ENCODE peak calls at places on chromosome 15, in ten cellular contexts. One of them, this sample, is unnamed.

GRCh38 chr15:83305696-83306291 is 21.3 kb upstream of the BNC1 start:
- DNase-seq in cardiac muscle cell: peak
- DNase-seq in WERI-Rb-1: peak
- DNase-seq in psoas muscle: no peak
- DNase-seq in epithelial cell of esophagus: peak
- DNase-seq in testis: no peak
- DNase-seq in fibroblast of pulmonary artery: peak
- DNase-seq in astrocyte of the spinal cord: no peak
- DNase-seq in OCI-LY7: no peak
- DNase-seq in astrocyte of the cerebellum: no peak
- DNase-seq in this sample: no peak

GRCh38 chr15:90000175-90000923 is 775 bp upstream of the ZNF710 start:
- DNase-seq in astrocyte of the cerebellum: no peak
- DNase-seq in OCI-LY7: peak
- DNase-seq in psoas muscle: peak
- DNase-seq in epithelial cell of esophagus: peak
- DNase-seq in WERI-Rb-1: no peak
- DNase-seq in astrocyte of the spinal cord: peak
- DNase-seq in fibroblast of pulmonary artery: no peak
- DNase-seq in testis: peak
- DNase-seq in cardiac muscle cell: peak
- DNase-seq in this sample: no peak

GRCh38 chr15:90571063-90571541 is 41.4 kb downstream of the CRTC3 start:
- DNase-seq in cardiac muscle cell: no peak
- DNase-seq in astrocyte of the cerebellum: no peak
- DNase-seq in psoas muscle: peak
- DNase-seq in OCI-LY7: peak
- DNase-seq in epithelial cell of esophagus: peak
- DNase-seq in fibroblast of pulmonary artery: no peak
- DNase-seq in astrocyte of the spinal cord: no peak
- DNase-seq in testis: peak
- DNase-seq in WERI-Rb-1: no peak
- DNase-seq in this sample: no peak

GRCh38 chr15:59685737-59686297 is 3.3 kb downstream of the BNIP2 start:
- DNase-seq in astrocyte of the spinal cord: peak
- DNase-seq in testis: no peak
- DNase-seq in cardiac muscle cell: peak
- DNase-seq in psoas muscle: no peak
- DNase-seq in OCI-LY7: no peak
- DNase-seq in fibroblast of pulmonary artery: peak
- DNase-seq in astrocyte of the cerebellum: peak
- DNase-seq in epithelial cell of esophagus: no peak
- DNase-seq in WERI-Rb-1: no peak
- DNase-seq in this sample: no peak

GRCh38 chr15:36589971-36590370 is 10.5 kb downstream of the CDIN1 start:
- DNase-seq in OCI-LY7: no peak
- DNase-seq in testis: no peak
- DNase-seq in astrocyte of the cerebellum: no peak
- DNase-seq in epithelial cell of esophagus: no peak
- DNase-seq in psoas muscle: no peak
- DNase-seq in fibroblast of pulmonary artery: peak
- DNase-seq in astrocyte of the spinal cord: peak
- DNase-seq in WERI-Rb-1: no peak
- DNase-seq in cardiac muscle cell: peak
- DNase-seq in this sample: no peak

GRCh38 chr15:85164841-85165466 is 183.3 kb downstream of the PDE8A start:
- DNase-seq in epithelial cell of esophagus: peak
- DNase-seq in OCI-LY7: no peak
- DNase-seq in cardiac muscle cell: no peak
- DNase-seq in WERI-Rb-1: no peak
- DNase-seq in psoas muscle: no peak
- DNase-seq in astrocyte of the spinal cord: no peak
- DNase-seq in testis: no peak
- DNase-seq in fibroblast of pulmonary artery: no peak
- DNase-seq in astrocyte of the cerebellum: no peak
- DNase-seq in this sample: no peak

GRCh38 chr15:69129026-69129385 is 31.4 kb upstream of the GLCE start:
- DNase-seq in psoas muscle: no peak
- DNase-seq in fibroblast of pulmonary artery: no peak
- DNase-seq in testis: peak
- DNase-seq in epithelial cell of esophagus: peak
- DNase-seq in cardiac muscle cell: no peak
- DNase-seq in astrocyte of the cerebellum: no peak
- DNase-seq in WERI-Rb-1: no peak
- DNase-seq in OCI-LY7: no peak
- DNase-seq in astrocyte of the spinal cord: no peak
- DNase-seq in this sample: no peak

GRCh38 chr15:97929456-97930229 is 30.9 kb upstream of the ARRDC4 start:
- DNase-seq in psoas muscle: no peak
- DNase-seq in astrocyte of the spinal cord: no peak
- DNase-seq in WERI-Rb-1: no peak
- DNase-seq in cardiac muscle cell: no peak
- DNase-seq in testis: no peak
- DNase-seq in astrocyte of the cerebellum: no peak
- DNase-seq in epithelial cell of esophagus: peak
- DNase-seq in fibroblast of pulmonary artery: no peak
- DNase-seq in OCI-LY7: no peak
- DNase-seq in this sample: no peak

GRCh38 chr15:41116116-41116871 is at the start of gene INO80:
- DNase-seq in epithelial cell of esophagus: peak
- DNase-seq in WERI-Rb-1: peak
- DNase-seq in astrocyte of the spinal cord: peak
- DNase-seq in fibroblast of pulmonary artery: peak
- DNase-seq in cardiac muscle cell: peak
- DNase-seq in testis: peak
- DNase-seq in OCI-LY7: peak
- DNase-seq in astrocyte of the cerebellum: peak
- DNase-seq in psoas muscle: peak
- DNase-seq in this sample: peak

GRCh38 chr15:41115652-41116115 is 396 bp downstream of the INO80 start:
- DNase-seq in cardiac muscle cell: peak
- DNase-seq in astrocyte of the spinal cord: no peak
- DNase-seq in testis: peak
- DNase-seq in OCI-LY7: peak
- DNase-seq in epithelial cell of esophagus: peak
- DNase-seq in fibroblast of pulmonary artery: peak
- DNase-seq in WERI-Rb-1: peak
- DNase-seq in astrocyte of the cerebellum: peak
- DNase-seq in psoas muscle: peak
- DNase-seq in this sample: no peak

GRCh38 chr15:41116872-41117242 is 777 bp upstream of the INO80 start:
- DNase-seq in WERI-Rb-1: no peak
- DNase-seq in fibroblast of pulmonary artery: no peak
- DNase-seq in epithelial cell of esophagus: no peak
- DNase-seq in psoas muscle: no peak
- DNase-seq in astrocyte of the cerebellum: no peak
- DNase-seq in testis: no peak
- DNase-seq in astrocyte of the spinal cord: no peak
- DNase-seq in OCI-LY7: no peak
- DNase-seq in cardiac muscle cell: no peak
- DNase-seq in this sample: no peak

DNA sequence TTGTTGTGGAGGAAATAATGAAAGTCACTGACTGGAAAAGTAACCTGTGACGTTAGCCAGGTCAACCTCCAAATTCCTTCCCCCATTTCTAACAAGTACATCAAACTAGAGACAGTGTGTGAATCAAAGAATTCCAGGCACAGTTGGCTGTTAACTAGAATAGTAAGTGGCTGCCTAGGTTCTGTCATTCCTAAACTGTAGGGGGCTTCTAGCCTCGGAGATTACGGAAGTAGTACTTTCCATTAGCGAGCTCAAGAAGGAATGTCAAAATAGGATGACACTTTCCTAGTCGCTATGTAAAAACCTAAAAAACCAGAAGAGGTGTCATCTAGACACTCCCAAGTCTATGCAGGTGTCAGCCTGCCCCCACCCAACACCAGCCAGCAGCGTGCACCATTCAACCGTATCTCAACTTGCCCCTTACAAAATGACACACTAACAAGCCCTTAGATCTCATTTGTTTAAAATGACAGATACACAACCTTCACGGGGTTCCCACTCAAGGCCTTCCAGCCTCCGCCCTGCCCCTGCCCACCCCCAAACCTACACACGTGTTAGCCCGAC is 910 bp downstream of the INO80 start:
- DNase-seq in cardiac muscle cell: peak
- DNase-seq in epithelial cell of esophagus: peak
- DNase-seq in WERI-Rb-1: no peak
- DNase-seq in fibroblast of pulmonary artery: peak
- DNase-seq in psoas muscle: no peak
- DNase-seq in astrocyte of the spinal cord: peak
- DNase-seq in OCI-LY7: no peak
- DNase-seq in astrocyte of the cerebellum: peak
- DNase-seq in testis: no peak
- DNase-seq in this sample: no peak
- TF ChIP-seq CTCF in cardiac muscle cell: peak
- TF ChIP-seq CTCF in epithelial cell of esophagus: no peak
- TF ChIP-seq CTCF in WERI-Rb-1: no peak
- TF ChIP-seq CTCF in fibroblast of pulmonary artery: peak
- TF ChIP-seq CTCF in psoas muscle: no peak
- TF ChIP-seq CTCF in astrocyte of the spinal cord: peak
- TF ChIP-seq CTCF in OCI-LY7: peak
- TF ChIP-seq CTCF in astrocyte of the cerebellum: peak
- TF ChIP-seq CTCF in testis: no peak
- TF ChIP-seq CTCF in this sample: no peak

GRCh38 chr15:88616240-88616639 is 4.9 kb upstream of the AEN start:
- DNase-seq in psoas muscle: no peak
- DNase-seq in astrocyte of the spinal cord: no peak
- DNase-seq in astrocyte of the cerebellum: no peak
- DNase-seq in testis: no peak
- DNase-seq in OCI-LY7: no peak
- DNase-seq in cardiac muscle cell: no peak
- DNase-seq in epithelial cell of esophagus: no peak
- DNase-seq in WERI-Rb-1: no peak
- DNase-seq in fibroblast of pulmonary artery: no peak
- DNase-seq in this sample: no peak

GRCh38 chr15:88619796-88620195 is 1.3 kb upstream of the AEN start:
- DNase-seq in psoas muscle: no peak
- DNase-seq in astrocyte of the cerebellum: no peak
- DNase-seq in astrocyte of the spinal cord: no peak
- DNase-seq in WERI-Rb-1: no peak
- DNase-seq in OCI-LY7: no peak
- DNase-seq in epithelial cell of esophagus: no peak
- DNase-seq in fibroblast of pulmonary artery: no peak
- DNase-seq in testis: no peak
- DNase-seq in cardiac muscle cell: no peak
- DNase-seq in this sample: no peak

GRCh38 chr15:88617031-88617722 is 4.0 kb upstream of the AEN start:
- DNase-seq in astrocyte of the spinal cord: no peak
- DNase-seq in OCI-LY7: no peak
- DNase-seq in testis: no peak
- DNase-seq in WERI-Rb-1: no peak
- DNase-seq in epithelial cell of esophagus: no peak
- DNase-seq in cardiac muscle cell: no peak
- DNase-seq in psoas muscle: no peak
- DNase-seq in fibroblast of pulmonary artery: no peak
- DNase-seq in astrocyte of the cerebellum: no peak
- DNase-seq in this sample: no peak

GRCh38 chr15:88617790-88618189 is 3.4 kb upstream of the AEN start:
- DNase-seq in epithelial cell of esophagus: no peak
- DNase-seq in fibroblast of pulmonary artery: no peak
- DNase-seq in cardiac muscle cell: no peak
- DNase-seq in psoas muscle: no peak
- DNase-seq in OCI-LY7: no peak
- DNase-seq in testis: no peak
- DNase-seq in WERI-Rb-1: no peak
- DNase-seq in astrocyte of the spinal cord: no peak
- DNase-seq in astrocyte of the cerebellum: no peak
- DNase-seq in this sample: no peak

GRCh38 chr15:88618686-88619085 is 2.5 kb upstream of the AEN start:
- DNase-seq in fibroblast of pulmonary artery: no peak
- DNase-seq in WERI-Rb-1: no peak
- DNase-seq in testis: no peak
- DNase-seq in epithelial cell of esophagus: no peak
- DNase-seq in cardiac muscle cell: no peak
- DNase-seq in astrocyte of the spinal cord: no peak
- DNase-seq in astrocyte of the cerebellum: no peak
- DNase-seq in psoas muscle: no peak
- DNase-seq in OCI-LY7: no peak
- DNase-seq in this sample: no peak
- H3K4me3 ChIP-seq in fibroblast of pulmonary artery: no peak
- H3K4me3 ChIP-seq in WERI-Rb-1: no peak
- H3K4me3 ChIP-seq in testis: no peak
- H3K4me3 ChIP-seq in epithelial cell of esophagus: no peak
- H3K4me3 ChIP-seq in cardiac muscle cell: no peak
- H3K4me3 ChIP-seq in astrocyte of the spinal cord: no peak
- H3K4me3 ChIP-seq in astrocyte of the cerebellum: no peak
- H3K4me3 ChIP-seq in psoas muscle: no peak
- H3K4me3 ChIP-seq in OCI-LY7: no peak
- H3K4me3 ChIP-seq in this sample: no peak

GRCh38 chr15:73368301-73369072 is at the start of gene HCN4:
- DNase-seq in epithelial cell of esophagus: peak
- DNase-seq in cardiac muscle cell: no peak
- DNase-seq in OCI-LY7: no peak
- DNase-seq in WERI-Rb-1: peak
- DNase-seq in fibroblast of pulmonary artery: no peak
- DNase-seq in astrocyte of the cerebellum: no peak
- DNase-seq in astrocyte of the spinal cord: no peak
- DNase-seq in psoas muscle: no peak
- DNase-seq in testis: peak
- DNase-seq in this sample: no peak

GRCh38 chr15:73369073-73369694 is 426 bp upstream of the HCN4 start:
- DNase-seq in psoas muscle: no peak
- DNase-seq in cardiac muscle cell: no peak
- DNase-seq in epithelial cell of esophagus: no peak
- DNase-seq in testis: no peak
- DNase-seq in astrocyte of the cerebellum: no peak
- DNase-seq in WERI-Rb-1: no peak
- DNase-seq in OCI-LY7: no peak
- DNase-seq in astrocyte of the spinal cord: no peak
- DNase-seq in fibroblast of pulmonary artery: no peak
- DNase-seq in this sample: no peak

GRCh38 chr15:73370151-73370550 is 1.4 kb upstream of the HCN4 start:
- DNase-seq in astrocyte of the spinal cord: no peak
- DNase-seq in testis: no peak
- DNase-seq in WERI-Rb-1: peak
- DNase-seq in OCI-LY7: no peak
- DNase-seq in astrocyte of the cerebellum: no peak
- DNase-seq in fibroblast of pulmonary artery: no peak
- DNase-seq in cardiac muscle cell: no peak
- DNase-seq in psoas muscle: no peak
- DNase-seq in epithelial cell of esophagus: peak
- DNase-seq in this sample: no peak

GRCh38 chr15:73366766-73367623 is 1.8 kb downstream of the HCN4 start:
- DNase-seq in epithelial cell of esophagus: no peak
- DNase-seq in astrocyte of the spinal cord: no peak
- DNase-seq in cardiac muscle cell: no peak
- DNase-seq in astrocyte of the cerebellum: no peak
- DNase-seq in fibroblast of pulmonary artery: no peak
- DNase-seq in testis: no peak
- DNase-seq in OCI-LY7: no peak
- DNase-seq in WERI-Rb-1: peak
- DNase-seq in psoas muscle: no peak
- DNase-seq in this sample: no peak

DNA sequence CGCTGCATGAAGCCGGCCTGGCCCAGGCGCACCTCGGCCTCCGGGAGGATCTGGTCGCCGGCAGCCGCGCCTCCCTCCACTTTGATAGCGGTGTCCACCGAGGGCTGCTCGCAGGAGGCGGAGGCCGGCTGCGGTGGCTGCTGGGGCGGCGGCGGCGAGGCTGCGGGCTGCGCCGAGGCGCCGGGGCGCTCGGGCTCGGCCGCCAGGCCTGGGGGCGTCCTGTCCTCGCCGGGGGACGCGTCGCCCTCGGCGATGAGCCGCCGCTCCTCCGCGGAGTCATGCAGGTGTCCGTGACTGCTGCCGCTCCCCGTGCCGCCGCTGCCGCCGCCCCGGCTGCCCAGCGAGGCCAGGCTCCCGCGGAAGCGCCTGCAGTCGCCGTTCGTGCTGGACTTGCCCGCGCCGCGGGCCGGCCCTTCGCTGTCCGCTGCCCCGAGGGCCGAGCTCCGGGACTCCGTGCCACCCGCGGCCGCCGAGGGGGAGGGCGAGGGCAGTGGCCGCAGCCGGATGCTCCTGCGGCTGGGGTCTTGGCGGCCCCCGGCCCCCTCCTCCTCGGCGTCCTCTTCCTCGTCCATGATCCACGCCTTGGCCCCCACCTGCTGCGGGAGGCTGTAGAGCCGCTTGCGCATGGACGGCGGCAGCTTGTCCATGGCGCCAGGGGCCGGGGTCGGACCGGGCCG is 996 bp downstream of the HCN4 start:
- DNase-seq in epithelial cell of esophagus: no peak
- DNase-seq in cardiac muscle cell: no peak
- DNase-seq in astrocyte of the spinal cord: no peak
- DNase-seq in testis: no peak
- DNase-seq in fibroblast of pulmonary artery: no peak
- DNase-seq in OCI-LY7: no peak
- DNase-seq in WERI-Rb-1: peak
- DNase-seq in psoas muscle: no peak
- DNase-seq in astrocyte of the cerebellum: no peak
- DNase-seq in this sample: no peak
- TF ChIP-seq CTCF in epithelial cell of esophagus: no peak
- TF ChIP-seq CTCF in cardiac muscle cell: no peak
- TF ChIP-seq CTCF in astrocyte of the spinal cord: no peak
- TF ChIP-seq CTCF in testis: no peak
- TF ChIP-seq CTCF in fibroblast of pulmonary artery: no peak
- TF ChIP-seq CTCF in OCI-LY7: no peak
- TF ChIP-seq CTCF in WERI-Rb-1: no peak
- TF ChIP-seq CTCF in psoas muscle: no peak
- TF ChIP-seq CTCF in astrocyte of the cerebellum: no peak
- TF ChIP-seq CTCF in this sample: no peak

GRCh38 chr15:76217029-76217866 is 94.0 kb downstream of the ETFA start:
- DNase-seq in cardiac muscle cell: peak
- DNase-seq in astrocyte of the spinal cord: peak
- DNase-seq in epithelial cell of esophagus: peak
- DNase-seq in fibroblast of pulmonary artery: peak
- DNase-seq in psoas muscle: no peak
- DNase-seq in testis: no peak
- DNase-seq in astrocyte of the cerebellum: peak
- DNase-seq in WERI-Rb-1: no peak
- DNase-seq in OCI-LY7: no peak
- DNase-seq in this sample: no peak
- H3K4me3 ChIP-seq in cardiac muscle cell: no peak
- H3K4me3 ChIP-seq in astrocyte of the spinal cord: no peak
- H3K4me3 ChIP-seq in epithelial cell of esophagus: no peak
- H3K4me3 ChIP-seq in fibroblast of pulmonary artery: no peak
- H3K4me3 ChIP-seq in psoas muscle: no peak
- H3K4me3 ChIP-seq in testis: no peak
- H3K4me3 ChIP-seq in astrocyte of the cerebellum: no peak
- H3K4me3 ChIP-seq in WERI-Rb-1: no peak
- H3K4me3 ChIP-seq in OCI-LY7: no peak
- H3K4me3 ChIP-seq in this sample: no peak